ENCODE peak calls at places on chromosomes 16 and 17, in eight cellular contexts. C, H, D, K, J, A, Z and W are unnamed samples.

GRCh38 chr17:4600563-4600962 is 16.2 kb downstream of the SMTNL2 start:
- DNase-seq in Z (no peak), J (no peak), C (no peak), D (no peak), A (no peak), K (peak; percentile 58), H (no peak), W (no peak)

GRCh38 chr17:8188408-8188839 is 1.6 kb downstream of the BORCS6 start:
- DNase-seq in J (no peak), A (no peak), Z (no peak), D (no peak), C (peak; percentile 26), K (no peak), H (no peak), W (no peak)

GRCh38 chr16:69831212-69832123 is 69.3 kb downstream of the WWP2 start:
- DNase-seq in C (no peak), A (peak; percentile 46), H (no peak), J (no peak), D (no peak), K (no peak), Z (no peak), W (no peak)

GRCh38 chr17:29723283-29724047 is 100.8 kb upstream of the CORO6 start:
- DNase-seq in A (no peak), Z (no peak), J (peak; percentile 44), H (no peak), K (no peak), C (no peak), D (no peak), W (no peak)

GRCh38 chr16:9039208-9039607 is 52.2 kb upstream of the HAPSTR1 start:
- DNase-seq in K (no peak), C (no peak), J (no peak), H (no peak), Z (no peak), D (peak; percentile 55), A (no peak), W (no peak)

GRCh38 chr17:41265078-41265477 is at the start of gene KRTAP9-6:
- DNase-seq in A (peak; percentile 0), Z (no peak), H (no peak), J (no peak), D (no peak), K (no peak), C (no peak), W (no peak)

GRCh38 chr16:50400312-50400966 is 31.7 kb upstream of the BRD7 start:
- DNase-seq in H (no peak), C (no peak), K (no peak), Z (no peak), D (no peak), A (no peak), J (no peak), W (no peak)

GRCh38 chr17:46163316-46163715 is 29.9 kb downstream of the KANSL1 start:
- DNase-seq in Z (no peak), J (no peak), A (no peak), H (no peak), K (no peak), C (no peak), D (no peak), W (no peak)

GRCh38 chr16:7086842-7087616 is 245.6 kb upstream of the RBFOX1 start:
- DNase-seq in J (no peak), D (no peak), Z (peak; percentile 1), K (peak; percentile 36), A (no peak), H (no peak), C (no peak), W (peak; percentile 49)

GRCh38 chr16:21613361-21613760 is 14.0 kb downstream of the METTL9 start:
- DNase-seq in Z (no peak), D (no peak), K (no peak), A (no peak), J (no peak), H (no peak), C (no peak), W (no peak)

GRCh38 chr17:70137451-70138230 is 31.7 kb upstream of the KCNJ2 start:
- DNase-seq in A (peak; percentile 85), J (peak; percentile 75), K (peak; percentile 25), Z (no peak), D (peak; percentile 60), C (peak; percentile 2), H (no peak), W (no peak)

GRCh38 chr16:4360538-4361021 is 9.5 kb upstream of the PAM16 start:
- DNase-seq in Z (no peak), A (no peak), C (no peak), D (no peak), J (no peak), H (no peak), K (no peak), W (no peak)

GRCh38 chr16:71778780-71779179 is 29.9 kb downstream of the AP1G1 start:
- DNase-seq in Z (no peak), A (no peak), H (no peak), D (no peak), C (no peak), K (no peak), J (no peak), W (no peak)

GRCh38 chr17:81309140-81309858 is 14.2 kb upstream of the SLC38A10 start:
- DNase-seq in D (peak; percentile 91), K (peak; percentile 82), A (peak; percentile 89), J (peak; percentile 66), Z (no peak), H (no peak), C (peak; percentile 72), W (no peak)

GRCh38 chr17:35170968-35171771 is 23.0 kb downstream of the SLC35G3 start:
- DNase-seq in C (peak; percentile 25), D (peak; percentile 35), J (peak; percentile 56), Z (no peak), H (no peak), A (peak; percentile 52), K (no peak), W (no peak)

GRCh38 chr17:45223541-45224528 is 2.1 kb downstream of the FMNL1 start:
- DNase-seq in J (no peak), D (no peak), C (peak; percentile 80), H (no peak), A (no peak), K (no peak), Z (no peak), W (no peak)

GRCh38 chr17:73166731-73167581 is 2.1 kb downstream of the SSTR2 start:
- DNase-seq in Z (no peak), A (no peak), J (peak; percentile 57), C (peak; percentile 25), H (no peak), K (no peak), D (peak; percentile 53), W (no peak)

GRCh38 chr17:63486317-63487013 is 9.6 kb downstream of the ACE start:
- DNase-seq in D (no peak), H (no peak), J (no peak), Z (no peak), C (no peak), A (no peak), K (no peak), W (no peak)

GRCh38 chr17:49381793-49382192 is 19.7 kb upstream of the ZNF652 start:
- DNase-seq in J (no peak), C (no peak), K (no peak), H (no peak), Z (no peak), A (no peak), D (no peak), W (no peak)

GRCh38 chr17:48282303-48282702 is 147.7 kb downstream of the SKAP1 start:
- DNase-seq in H (no peak), J (no peak), A (no peak), C (no peak), K (no peak), Z (no peak), D (no peak), W (no peak)

GRCh38 chr16:55297910-55298175 is 26.2 kb upstream of the IRX6 start:
- DNase-seq in C (no peak), D (no peak), H (no peak), J (no peak), Z (no peak), K (no peak), A (peak; percentile 79), W (no peak)

GRCh38 chr17:57935833-57936807 is 19.1 kb downstream of the CUEDC1 start:
- DNase-seq in H (no peak), K (no peak), D (peak; percentile 35), C (no peak), A (peak; percentile 83), J (no peak), Z (no peak), W (peak; percentile 53)

GRCh38 chr17:30808785-30809286 is 15.7 kb downstream of the CRLF3 start:
- DNase-seq in C (no peak), A (no peak), H (no peak), J (peak; percentile 64), Z (no peak), D (no peak), K (no peak), W (no peak)

GRCh38 chr17:80892900-80893603 is 98.6 kb upstream of the CHMP6 start:
- DNase-seq in Z (no peak), C (peak; percentile 47), H (no peak), J (no peak), K (no peak), D (peak; percentile 98), A (peak; percentile 57), W (no peak)

GRCh38 chr16:46968063-46968435 is 5.4 kb downstream of the DNAJA2 start:
- DNase-seq in A (no peak), J (no peak), H (no peak), Z (no peak), C (no peak), K (no peak), D (no peak), W (no peak)

GRCh38 chr17:17091856-17092756 is 49.8 kb downstream of the MPRIP start:
- DNase-seq in J (no peak), D (no peak), K (no peak), H (no peak), C (no peak), Z (no peak), A (no peak), W (no peak)

GRCh38 chr16:52578007-52578828 is 31.3 kb upstream of the TOX3 start:
- DNase-seq in C (no peak), K (peak; percentile 36), H (no peak), J (no peak), A (no peak), Z (no peak), D (no peak), W (peak; percentile 45)

GRCh38 chr17:10033982-10034381 is 128.9 kb upstream of the RCVRN start:
- DNase-seq in C (no peak), D (no peak), Z (no peak), H (no peak), A (no peak), K (no peak), J (no peak), W (no peak)

GRCh38 chr17:19317359-19318095 is 45.0 kb downstream of the B9D1 start:
- DNase-seq in H (no peak), J (peak; percentile 74), A (peak; percentile 20), K (peak; percentile 69), C (no peak), D (no peak), Z (no peak), W (no peak)

GRCh38 chr16:75219838-75220237 is 1.1 kb downstream of the CTRB1 start:
- DNase-seq in C (no peak), D (no peak), H (no peak), A (no peak), Z (no peak), J (peak; percentile 45), K (no peak), W (no peak)

GRCh38 chr17:77233635-77234334 is 93.0 kb downstream of the SEC14L1 start:
- DNase-seq in Z (no peak), C (no peak), J (peak; percentile 77), K (peak; percentile 90), H (no peak), A (no peak), D (peak; percentile 89), W (no peak)

GRCh38 chr16:47051031-47051430 is 77.6 kb upstream of the DNAJA2 start:
- DNase-seq in D (no peak), A (no peak), J (no peak), H (no peak), Z (no peak), C (no peak), K (no peak), W (no peak)

GRCh38 chr16:27703545-27703944 is 153.6 kb downstream of the KATNIP start:
- DNase-seq in A (peak; percentile 40), H (no peak), C (no peak), K (no peak), Z (no peak), D (no peak), J (no peak), W (no peak)